ENCODE peak calls at places on chromosomes 13 and 19, in five cellular contexts. K is cardiac muscle cell, H is Caco-2, E is heart left ventricle, V is adrenal gland. X is an unnamed sample.
A peak's percentile ranks its signal among the peaks of the same experiment; 100 is the strongest.

GRCh38 chr19:56837892-56838679 is 2.4 kb downstream of the PEG3 start:
- DNase-seq in V (peak; percentile 83), H (no peak), E (peak; percentile 71), K (peak; percentile 83), X (no peak)

GRCh38 chr13:46041335-46041934 is 11.1 kb downstream of the ZC3H13 start:
- DNase-seq in E (no peak), V (no peak), K (no peak), H (no peak), X (no peak)

GRCh38 chr13:96089749-96090239 is at the start of gene HS6ST3:
- DNase-seq in K (peak; percentile 10), E (peak; percentile 20), V (peak; percentile 49), H (peak; percentile 43), X (peak; percentile 10)

GRCh38 chr13:95896302-95896701 is 156.9 kb downstream of the UGGT2 start:
- DNase-seq in H (no peak), E (no peak), V (no peak), K (peak; percentile 56), X (no peak)

GRCh38 chr13:46206138-46206537 is 5.6 kb upstream of the LRRC63 start:
- DNase-seq in E (no peak), V (no peak), H (no peak), K (no peak), X (no peak)

GRCh38 chr19:4277051-4277700 is 1.9 kb upstream of the SHD start:
- DNase-seq in K (no peak), E (no peak), H (no peak), V (no peak), X (no peak)

GRCh38 chr19:32824136-32824835 is 45.3 kb downstream of the SLC7A9 start:
- DNase-seq in V (no peak), K (no peak), H (no peak), E (no peak), X (no peak)

GRCh38 chr19:41871573-41872383 is 5.3 kb upstream of the CD79A start:
- DNase-seq in H (no peak), E (peak; percentile 53), V (no peak), K (peak; percentile 12), X (no peak)

GRCh38 chr13:113559901-113560644 is 24.5 kb upstream of the TFDP1 start:
- DNase-seq in E (no peak), H (no peak), V (no peak), K (no peak), X (no peak)

GRCh38 chr19:58047672-58048071 is 11.4 kb upstream of the ZNF135 start:
- DNase-seq in K (no peak), E (no peak), H (no peak), V (no peak), X (no peak)
- H3K4me1 ChIP-seq in K (no peaks in the 10 kb centered on the region), E (no peaks in the 10 kb centered on the region), H (no peaks in the 10 kb centered on the region), V (no peaks in the 10 kb centered on the region), X (no peaks in the 10 kb centered on the region)

GRCh38 chr19:46298477-46299003 is 1.7 kb downstream of the HIF3A start:
- DNase-seq in V (no peak), H (no peak), K (no peak), E (no peak), X (no peak)
- H3K4me1 ChIP-seq in V (peaks cover 63% of the 10 kb centered on the region), H (peaks cover 26% of the 10 kb centered on the region), K (peaks cover 49% of the 10 kb centered on the region), E (peaks cover 58% of the 10 kb centered on the region), X (peaks cover 27% of the 10 kb centered on the region)

GRCh38 chr19:38907227-38907626 is 4.8 kb downstream of the CCER2 start:
- DNase-seq in V (no peak), K (no peak), E (no peak), H (no peak), X (no peak)
- H3K4me1 ChIP-seq in V (no peaks in the 10 kb centered on the region), K (no peaks in the 10 kb centered on the region), E (no peaks in the 10 kb centered on the region), H (peaks cover 10% of the 10 kb centered on the region), X (no peaks in the 10 kb centered on the region)

DNA sequence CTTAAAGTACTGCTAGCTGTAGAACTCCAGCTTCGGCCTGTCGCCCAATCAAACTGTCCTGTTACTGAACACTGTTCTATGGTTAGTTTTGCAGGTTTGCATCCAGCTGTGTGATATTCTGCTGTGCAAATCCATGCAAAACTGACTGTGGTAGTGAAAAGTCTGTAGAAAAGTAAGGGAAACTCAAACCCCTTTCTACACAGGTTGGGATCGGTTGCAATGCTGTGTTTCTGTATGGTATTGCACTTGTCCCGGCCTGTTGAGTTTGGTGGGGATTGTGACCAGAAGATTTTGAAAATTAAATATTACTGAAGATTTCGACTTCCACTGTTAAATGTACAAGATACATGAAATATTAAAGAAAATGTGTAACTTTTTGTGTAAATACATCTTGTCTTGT is 3.6 kb downstream of the MIR17HG start:
- DNase-seq in K (no peak), H (no peak), V (no peak), E (no peak), X (no peak)
- H3K4me1 ChIP-seq in K (peaks cover 40% of the 10 kb centered on the region), H (peaks cover 23% of the 10 kb centered on the region), V (peaks cover 29% of the 10 kb centered on the region), E (peaks cover 37% of the 10 kb centered on the region), X (no peaks in the 10 kb centered on the region)

X was measured in HCT116.